ENCODE peak calls at places on chromosomes 2 and 18, in eight cellular contexts. X, C, E, B, Q, U, A and Y are unnamed samples.

GRCh38 chr2:114010001-114010400 is 120.1 kb downstream of the ACTR3 start:
- DNase-seq in C (no peak), E (no peak), X (no peak), U (no peak), A (no peak), Q (no peak), B (no peak), Y (no peak)

GRCh38 chr2:235129856-235130255 is 178.0 kb downstream of the SH3BP4 start:
- DNase-seq in E (peak), C (no peak), B (no peak), U (no peak), A (no peak), X (no peak), Q (no peak), Y (no peak)

GRCh38 chr2:108363900-108364225 is 13.9 kb upstream of the SULT1C4 start:
- DNase-seq in B (no peak), C (peak), U (no peak), E (no peak), Q (no peak), X (no peak), A (no peak), Y (no peak)

GRCh38 chr2:239264838-239265651 is 135.8 kb downstream of the HDAC4 start:
- DNase-seq in A (no peak), B (peak), Q (peak), C (peak), X (peak), E (peak), U (peak), Y (peak)

GRCh38 chr2:121285077-121285449 is at the start of gene TFCP2L1:
- DNase-seq in B (peak), U (no peak), X (no peak), Q (no peak), C (no peak), E (no peak), A (no peak), Y (no peak)

GRCh38 chr2:216664593-216665034 is 30.7 kb downstream of the IGFBP5 start:
- DNase-seq in E (peak), U (no peak), A (no peak), X (no peak), C (no peak), Q (no peak), B (no peak), Y (no peak)

GRCh38 chr2:136156411-136156810 is 38.5 kb upstream of the CXCR4 start:
- DNase-seq in Q (no peak), U (no peak), E (no peak), X (no peak), A (no peak), C (no peak), B (no peak), Y (no peak)

GRCh38 chr2:1047485-1047884 is 96.8 kb downstream of the SNTG2 start:
- DNase-seq in A (peak), E (peak), Q (peak), X (no peak), B (no peak), C (no peak), U (peak), Y (peak)

GRCh38 chr2:118812530-118812929 is 34.9 kb downstream of the EN1 start:
- DNase-seq in A (no peak), B (no peak), E (no peak), C (no peak), X (no peak), Q (no peak), U (no peak), Y (no peak)

GRCh38 chr2:183029219-183029618 is 9.0 kb downstream of the NCKAP1 start:
- DNase-seq in E (no peak), C (no peak), B (no peak), A (no peak), Q (peak), X (no peak), U (no peak), Y (no peak)

GRCh38 chr2:23386422-23387220 is 1.6 kb downstream of the KLHL29 start:
- DNase-seq in C (no peak), B (peak), U (no peak), X (peak), E (no peak), Q (peak), A (no peak), Y (peak)

GRCh38 chr2:112480540-112481049 is 1.4 kb upstream of the TTL start:
- DNase-seq in Q (no peak), E (no peak), A (no peak), B (peak), X (no peak), C (no peak), U (no peak), Y (no peak)

GRCh38 chr18:46250084-46250811 is 146.1 kb downstream of the HAUS1 start:
- DNase-seq in E (peak), X (no peak), Q (peak), U (peak), A (peak), B (peak), C (peak), Y (peak)
- H3K4me3 ChIP-seq in E (no peak), X (no peak), Q (no peak), U (no peak), A (no peak), B (no peak), C (no peak), Y (no peak)

GRCh38 chr2:210189452-210190143 is 18.4 kb upstream of the KANSL1L start:
- DNase-seq in A (no peak), Q (no peak), X (no peak), E (no peak), B (no peak), U (no peak), C (no peak), Y (no peak)
- H3K4me3 ChIP-seq in A (no peak), Q (no peak), X (no peak), E (no peak), B (no peak), U (no peak), C (no peak), Y (no peak)

GRCh38 chr18:58991127-58991798 is 126.6 kb downstream of the ZNF532 start:
- DNase-seq in E (peak), C (no peak), B (no peak), Q (no peak), A (no peak), U (peak), X (no peak), Y (peak)

GRCh38 chr18:58992301-58993231 is 127.9 kb downstream of the ZNF532 start:
- DNase-seq in U (peak), E (no peak), A (no peak), X (no peak), C (no peak), Q (no peak), B (no peak), Y (no peak)

GRCh38 chr18:58990720-58991119 is 126.0 kb downstream of the ZNF532 start:
- DNase-seq in Q (no peak), A (no peak), U (no peak), X (no peak), C (no peak), E (no peak), B (no peak), Y (no peak)

GRCh38 chr18:58995663-58996062 is 131.0 kb downstream of the ZNF532 start:
- DNase-seq in X (no peak), E (no peak), C (no peak), Q (no peak), B (no peak), A (no peak), U (no peak), Y (no peak)

GRCh38 chr18:58993260-58993659 is 128.6 kb downstream of the ZNF532 start:
- DNase-seq in C (peak), U (peak), B (no peak), Q (peak), X (no peak), E (peak), A (peak), Y (peak)
- H3K4me3 ChIP-seq in C (no peak), U (no peak), B (no peak), Q (no peak), X (no peak), E (no peak), A (no peak), Y (no peak)

GRCh38 chr2:54284801-54285200 is 28.8 kb upstream of the TSPYL6 start:
- DNase-seq in E (no peak), C (no peak), Q (no peak), U (no peak), B (no peak), X (no peak), A (no peak), Y (no peak)

GRCh38 chr2:54287532-54287931 is 31.5 kb upstream of the TSPYL6 start:
- DNase-seq in A (no peak), E (no peak), B (no peak), Q (peak), C (no peak), U (no peak), X (no peak), Y (no peak)

GRCh38 chr2:54285451-54285850 is 29.4 kb upstream of the TSPYL6 start:
- DNase-seq in A (no peak), X (no peak), Q (no peak), B (no peak), E (no peak), C (no peak), U (no peak), Y (no peak)

GRCh38 chr2:54289942-54290702 is 34.1 kb upstream of the TSPYL6 start:
- DNase-seq in B (no peak), E (no peak), C (no peak), Q (no peak), U (no peak), A (no peak), X (peak), Y (no peak)
- H3K4me3 ChIP-seq in B (no peak), E (no peak), C (no peak), Q (no peak), U (no peak), A (peak), X (no peak), Y (no peak)

GRCh38 chr18:5462227-5462626 is 81.6 kb downstream of the EPB41L3 start:
- DNase-seq in U (no peak), A (no peak), E (no peak), Q (no peak), X (no peak), B (no peak), C (no peak), Y (no peak)

GRCh38 chr18:5463836-5464235 is 80.0 kb downstream of the EPB41L3 start:
- DNase-seq in C (no peak), X (no peak), E (peak), Q (no peak), A (no peak), U (no peak), B (no peak), Y (no peak)

GRCh38 chr18:5463390-5463789 is 80.4 kb downstream of the EPB41L3 start:
- DNase-seq in U (peak), C (peak), E (peak), X (peak), Q (peak), A (peak), B (peak), Y (peak)

GRCh38 chr18:5466256-5466655 is 77.5 kb downstream of the EPB41L3 start:
- DNase-seq in C (no peak), X (no peak), E (no peak), A (no peak), Q (peak), B (no peak), U (no peak), Y (no peak)

GRCh38 chr18:5464241-5464640 is 79.6 kb downstream of the EPB41L3 start:
- DNase-seq in C (no peak), U (no peak), B (no peak), A (no peak), E (peak), X (no peak), Q (peak), Y (no peak)
- H3K4me3 ChIP-seq in C (no peak), U (no peak), B (no peak), A (no peak), E (no peak), X (no peak), Q (no peak), Y (no peak)